ENCODE peak calls at places on chromosomes 6 and 20, in six cellular contexts. T, X, P, K, C and Q are unnamed samples.

GRCh38 chr20:51376121-51376520 is 166.4 kb downstream of the NFATC2 start:
- DNase-seq in T (no peak), X (no peak), P (no peak), K (no peak), C (no peak), Q (no peak)

GRCh38 chr6:28522594-28523557 is 2.8 kb upstream of the GPX5 start:
- DNase-seq in T (no peak), X (no peak), P (no peak), K (no peak), C (no peak), Q (no peak)

GRCh38 chr20:11716239-11716944 is 201.3 kb upstream of the BTBD3 start:
- DNase-seq in T (no peak), X (peak; percentile 5), P (peak; percentile 40), K (no peak), C (no peak), Q (peak; percentile 83)

GRCh38 chr6:143037470-143037869 is 23.2 kb upstream of the AIG1 start:
- DNase-seq in T (no peak), X (no peak), P (no peak), K (no peak), C (no peak), Q (peak; percentile 70)

GRCh38 chr20:49276895-49277785 is 717 bp downstream of the ZNFX1 start:
- DNase-seq in T (no peak), X (no peak), P (no peak), K (no peak), C (no peak), Q (no peak)

GRCh38 chr6:112831022-112831421 is 483.9 kb downstream of the RFPL4B start:
- DNase-seq in T (no peak), X (no peak), P (no peak), K (no peak), C (no peak), Q (peak; percentile 23)

GRCh38 chr20:2618815-2619214 is 33.6 kb upstream of the NOP56 start:
- DNase-seq in T (no peak), X (no peak), P (no peak), K (no peak), C (no peak), Q (no peak)

GRCh38 chr6:514396-514973 is 122.9 kb downstream of the IRF4 start:
- DNase-seq in T (no peak), X (no peak), P (no peak), K (no peak), C (no peak), Q (no peak)

GRCh38 chr6:138013949-138014348 is 93.3 kb downstream of the PERP start:
- DNase-seq in T (no peak), X (no peak), P (no peak), K (no peak), C (no peak), Q (no peak)

GRCh38 chr6:36627141-36627540 is 33.0 kb downstream of the SRSF3 start:
- DNase-seq in T (no peak), X (no peak), P (no peak), K (no peak), C (no peak), Q (no peak)